ENCODE peak calls at places on chromosomes 1 and 21, in nine cellular contexts. One of them, this sample, is unnamed.

GRCh38 chr1:227543283-227544066 is 19.9 kb upstream of the ZNF678 start:
- DNase-seq in stomach: no peak
- DNase-seq in spleen: peak
- DNase-seq in breast epithelium: no peak
- DNase-seq in GM23338: no peak
- DNase-seq in vagina: no peak
- DNase-seq in prostate gland: no peak
- DNase-seq in HCT116: no peak
- DNase-seq in sigmoid colon: no peak
- DNase-seq in this sample: no peak

GRCh38 chr1:219027161-219027673 is 146.5 kb upstream of the LYPLAL1 start:
- DNase-seq in stomach: no peak
- DNase-seq in spleen: no peak
- DNase-seq in breast epithelium: no peak
- DNase-seq in GM23338: no peak
- DNase-seq in vagina: no peak
- DNase-seq in prostate gland: no peak
- DNase-seq in HCT116: no peak
- DNase-seq in sigmoid colon: no peak
- DNase-seq in this sample: no peak

GRCh38 chr1:160255761-160256300 is 6.5 kb downstream of the DCAF8 start:
- DNase-seq in stomach: no peak
- DNase-seq in spleen: no peak
- DNase-seq in breast epithelium: no peak
- DNase-seq in GM23338: no peak
- DNase-seq in vagina: no peak
- DNase-seq in prostate gland: no peak
- DNase-seq in HCT116: no peak
- DNase-seq in sigmoid colon: no peak
- DNase-seq in this sample: no peak

GRCh38 chr1:184753608-184754478 is 815 bp downstream of the EDEM3 start:
- DNase-seq in stomach: peak
- DNase-seq in spleen: peak
- DNase-seq in breast epithelium: peak
- DNase-seq in GM23338: peak
- DNase-seq in vagina: no peak
- DNase-seq in prostate gland: no peak
- DNase-seq in HCT116: no peak
- DNase-seq in sigmoid colon: peak
- DNase-seq in this sample: peak

GRCh38 chr1:21182181-21182711 is 5.5 kb upstream of the EIF4G3 start:
- DNase-seq in stomach: no peak
- DNase-seq in spleen: no peak
- DNase-seq in breast epithelium: no peak
- DNase-seq in GM23338: no peak
- DNase-seq in vagina: no peak
- DNase-seq in prostate gland: no peak
- DNase-seq in HCT116: no peak
- DNase-seq in sigmoid colon: no peak
- DNase-seq in this sample: no peak

GRCh38 chr1:78722947-78723346 is 73.3 kb downstream of the IFI44 start:
- DNase-seq in stomach: no peak
- DNase-seq in spleen: no peak
- DNase-seq in breast epithelium: no peak
- DNase-seq in GM23338: no peak
- DNase-seq in vagina: no peak
- DNase-seq in prostate gland: no peak
- DNase-seq in HCT116: no peak
- DNase-seq in sigmoid colon: no peak
- DNase-seq in this sample: no peak

GRCh38 chr21:15754640-15755039 is 24.9 kb downstream of the USP25 start:
- DNase-seq in stomach: no peak
- DNase-seq in spleen: no peak
- DNase-seq in breast epithelium: no peak
- DNase-seq in GM23338: no peak
- DNase-seq in vagina: no peak
- DNase-seq in prostate gland: no peak
- DNase-seq in HCT116: no peak
- DNase-seq in sigmoid colon: no peak
- DNase-seq in this sample: peak

GRCh38 chr21:31088196-31088751 is 50.0 kb upstream of the KRTAP19-8 start:
- DNase-seq in stomach: no peak
- DNase-seq in spleen: no peak
- DNase-seq in breast epithelium: no peak
- DNase-seq in GM23338: peak
- DNase-seq in vagina: no peak
- DNase-seq in prostate gland: no peak
- DNase-seq in HCT116: no peak
- DNase-seq in sigmoid colon: no peak
- DNase-seq in this sample: no peak

GRCh38 chr21:34824314-34824713 is 155.5 kb downstream of the CLIC6 start:
- DNase-seq in stomach: no peak
- DNase-seq in spleen: no peak
- DNase-seq in breast epithelium: no peak
- DNase-seq in GM23338: no peak
- DNase-seq in vagina: no peak
- DNase-seq in prostate gland: no peak
- DNase-seq in HCT116: no peak
- DNase-seq in sigmoid colon: no peak
- DNase-seq in this sample: no peak

GRCh38 chr1:46077669-46078068 is 54.8 kb downstream of the PIK3R3 start:
- DNase-seq in stomach: no peak
- DNase-seq in spleen: no peak
- DNase-seq in breast epithelium: no peak
- DNase-seq in GM23338: no peak
- DNase-seq in vagina: no peak
- DNase-seq in prostate gland: no peak
- DNase-seq in HCT116: no peak
- DNase-seq in sigmoid colon: no peak
- DNase-seq in this sample: no peak

GRCh38 chr1:247043406-247043805 is 35.2 kb downstream of the ZNF670 start:
- DNase-seq in stomach: no peak
- DNase-seq in spleen: no peak
- DNase-seq in breast epithelium: no peak
- DNase-seq in GM23338: no peak
- DNase-seq in vagina: no peak
- DNase-seq in prostate gland: no peak
- DNase-seq in HCT116: no peak
- DNase-seq in sigmoid colon: no peak
- DNase-seq in this sample: no peak

GRCh38 chr1:183871142-183871541 is 66.2 kb downstream of the RGL1 start:
- DNase-seq in stomach: no peak
- DNase-seq in spleen: no peak
- DNase-seq in breast epithelium: no peak
- DNase-seq in GM23338: no peak
- DNase-seq in vagina: no peak
- DNase-seq in prostate gland: no peak
- DNase-seq in HCT116: peak
- DNase-seq in sigmoid colon: no peak
- DNase-seq in this sample: peak

GRCh38 chr1:6468729-6469461 is 2.9 kb upstream of the TNFRSF25 start:
- DNase-seq in stomach: no peak
- DNase-seq in spleen: no peak
- DNase-seq in breast epithelium: no peak
- DNase-seq in GM23338: no peak
- DNase-seq in vagina: no peak
- DNase-seq in prostate gland: no peak
- DNase-seq in HCT116: no peak
- DNase-seq in sigmoid colon: no peak
- DNase-seq in this sample: no peak

GRCh38 chr1:53616511-53616910 is 122.5 kb downstream of the GLIS1 start:
- DNase-seq in stomach: peak
- DNase-seq in spleen: peak
- DNase-seq in breast epithelium: no peak
- DNase-seq in GM23338: no peak
- DNase-seq in vagina: peak
- DNase-seq in prostate gland: no peak
- DNase-seq in HCT116: no peak
- DNase-seq in sigmoid colon: peak
- DNase-seq in this sample: no peak

GRCh38 chr1:60865146-60865545 is 217.2 kb upstream of the NFIA start:
- DNase-seq in stomach: no peak
- DNase-seq in spleen: no peak
- DNase-seq in breast epithelium: no peak
- DNase-seq in GM23338: no peak
- DNase-seq in vagina: no peak
- DNase-seq in prostate gland: no peak
- DNase-seq in HCT116: no peak
- DNase-seq in sigmoid colon: no peak
- DNase-seq in this sample: no peak

GRCh38 chr1:65021792-65022191 is 55.4 kb upstream of the JAK1 start:
- DNase-seq in stomach: no peak
- DNase-seq in spleen: no peak
- DNase-seq in breast epithelium: no peak
- DNase-seq in GM23338: no peak
- DNase-seq in vagina: no peak
- DNase-seq in prostate gland: no peak
- DNase-seq in HCT116: no peak
- DNase-seq in sigmoid colon: no peak
- DNase-seq in this sample: peak

GRCh38 chr1:65235867-65236805 is 73.2 kb upstream of the DNAJC6 start:
- DNase-seq in stomach: no peak
- DNase-seq in spleen: no peak
- DNase-seq in breast epithelium: no peak
- DNase-seq in GM23338: peak
- DNase-seq in vagina: no peak
- DNase-seq in prostate gland: no peak
- DNase-seq in HCT116: peak
- DNase-seq in sigmoid colon: no peak
- DNase-seq in this sample: peak

GRCh38 chr1:91778964-91779363 is 107.0 kb downstream of the TGFBR3 start:
- DNase-seq in stomach: no peak
- DNase-seq in spleen: no peak
- DNase-seq in breast epithelium: no peak
- DNase-seq in GM23338: no peak
- DNase-seq in vagina: no peak
- DNase-seq in prostate gland: no peak
- DNase-seq in HCT116: no peak
- DNase-seq in sigmoid colon: no peak
- DNase-seq in this sample: no peak
- TF ChIP-seq POLR2AphosphoS5 in stomach: no peak
- TF ChIP-seq POLR2AphosphoS5 in spleen: no peak
- TF ChIP-seq POLR2AphosphoS5 in breast epithelium: no peak
- TF ChIP-seq POLR2AphosphoS5 in GM23338: no peak
- TF ChIP-seq POLR2AphosphoS5 in vagina: no peak
- TF ChIP-seq POLR2AphosphoS5 in prostate gland: no peak
- TF ChIP-seq POLR2AphosphoS5 in HCT116: no peak
- TF ChIP-seq POLR2AphosphoS5 in sigmoid colon: no peak
- TF ChIP-seq POLR2AphosphoS5 in this sample: no peak

DNA sequence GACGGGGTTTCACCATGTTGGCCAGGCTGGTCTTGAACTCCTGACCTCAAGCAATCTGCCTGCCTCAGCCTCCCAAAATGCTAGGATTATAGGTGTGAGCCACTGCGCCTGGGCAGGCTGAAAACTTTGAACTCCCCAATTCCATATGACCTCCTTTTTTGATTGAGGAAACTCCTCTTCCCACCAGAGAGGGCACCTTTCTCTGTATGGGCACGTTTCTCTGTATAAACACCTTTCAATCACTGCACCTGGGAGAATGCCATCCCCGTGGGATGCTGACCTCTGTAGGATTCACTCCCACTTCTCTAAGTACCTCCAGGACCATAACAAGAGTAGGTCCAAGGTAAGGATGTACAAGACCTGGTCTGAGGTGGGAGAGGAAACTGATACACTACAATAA is 9.7 kb upstream of the TEDDM1 start:
- DNase-seq in stomach: no peak
- DNase-seq in spleen: no peak
- DNase-seq in breast epithelium: no peak
- DNase-seq in GM23338: no peak
- DNase-seq in vagina: no peak
- DNase-seq in prostate gland: no peak
- DNase-seq in HCT116: no peak
- DNase-seq in sigmoid colon: no peak
- DNase-seq in this sample: no peak
- TF ChIP-seq CTCF in stomach: no peak
- TF ChIP-seq CTCF in spleen: no peak
- TF ChIP-seq CTCF in breast epithelium: no peak
- TF ChIP-seq CTCF in GM23338: peak
- TF ChIP-seq CTCF in vagina: no peak
- TF ChIP-seq CTCF in prostate gland: no peak
- TF ChIP-seq CTCF in HCT116: peak
- TF ChIP-seq CTCF in sigmoid colon: no peak
- TF ChIP-seq CTCF in this sample: no peak

DNA sequence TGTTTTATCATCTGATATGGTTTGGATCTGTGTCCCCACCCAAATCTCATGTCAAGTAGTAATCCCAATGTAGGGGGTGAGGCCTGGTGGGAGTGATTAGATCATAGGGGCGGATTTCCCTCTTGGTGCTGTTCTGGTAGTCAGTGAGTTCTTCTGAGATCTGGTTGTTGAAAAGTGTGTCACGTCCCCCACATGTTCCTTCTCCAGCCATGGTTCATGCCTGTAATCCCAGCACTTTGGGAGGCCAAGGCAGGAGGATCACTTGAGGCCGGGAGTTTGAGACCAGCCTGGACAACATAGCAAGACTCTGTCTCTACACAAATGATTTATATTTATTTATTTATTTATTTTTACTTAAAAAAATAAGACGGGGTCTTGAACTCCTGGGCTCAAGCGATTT is 30.8 kb upstream of the EDARADD start:
- DNase-seq in stomach: no peak
- DNase-seq in spleen: no peak
- DNase-seq in breast epithelium: no peak
- DNase-seq in GM23338: no peak
- DNase-seq in vagina: no peak
- DNase-seq in prostate gland: no peak
- DNase-seq in HCT116: no peak
- DNase-seq in sigmoid colon: no peak
- DNase-seq in this sample: no peak
- TF ChIP-seq POLR2AphosphoS5 in stomach: no peak
- TF ChIP-seq POLR2AphosphoS5 in spleen: no peak
- TF ChIP-seq POLR2AphosphoS5 in breast epithelium: no peak
- TF ChIP-seq POLR2AphosphoS5 in GM23338: no peak
- TF ChIP-seq POLR2AphosphoS5 in vagina: no peak
- TF ChIP-seq POLR2AphosphoS5 in prostate gland: no peak
- TF ChIP-seq POLR2AphosphoS5 in HCT116: no peak
- TF ChIP-seq POLR2AphosphoS5 in sigmoid colon: no peak
- TF ChIP-seq POLR2AphosphoS5 in this sample: no peak

DNA sequence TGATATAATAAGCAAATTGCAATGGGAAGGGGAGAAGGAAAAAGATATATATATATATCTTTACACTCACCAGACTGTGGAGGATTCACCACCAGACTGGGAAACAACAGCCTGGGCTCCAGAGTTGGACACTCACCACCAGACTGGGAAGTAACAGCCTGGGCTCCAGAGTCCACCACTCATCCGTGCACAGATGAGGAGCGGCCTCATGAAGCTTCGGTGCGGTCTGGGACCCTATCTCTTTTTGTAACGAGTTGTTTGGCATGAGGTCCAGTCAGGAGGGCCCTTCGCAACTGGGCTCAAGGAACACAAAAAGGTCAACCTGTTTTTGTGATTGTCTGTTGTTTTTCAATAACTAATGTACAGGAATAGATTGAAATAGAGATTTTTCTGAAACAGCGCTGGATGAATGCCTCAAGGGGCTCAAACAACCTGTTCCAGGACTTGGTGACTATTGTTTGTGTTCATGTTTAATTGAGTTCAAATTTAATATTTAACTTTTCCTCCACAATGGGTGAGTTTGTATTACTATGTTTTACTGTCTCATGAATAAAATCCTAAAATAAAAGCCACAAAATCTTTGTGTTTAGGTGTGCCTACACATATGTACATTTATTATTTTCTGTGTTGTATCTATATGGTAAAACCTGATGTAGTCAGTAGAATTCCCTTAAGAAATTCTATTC is 40.1 kb downstream of the S100A10 start:
- DNase-seq in stomach: no peak
- DNase-seq in spleen: no peak
- DNase-seq in breast epithelium: no peak
- DNase-seq in GM23338: no peak
- DNase-seq in vagina: no peak
- DNase-seq in prostate gland: no peak
- DNase-seq in HCT116: no peak
- DNase-seq in sigmoid colon: no peak
- DNase-seq in this sample: no peak
- TF ChIP-seq CTCF in stomach: no peak
- TF ChIP-seq CTCF in spleen: no peak
- TF ChIP-seq CTCF in breast epithelium: no peak
- TF ChIP-seq CTCF in GM23338: no peak
- TF ChIP-seq CTCF in vagina: no peak
- TF ChIP-seq CTCF in prostate gland: no peak
- TF ChIP-seq CTCF in HCT116: no peak
- TF ChIP-seq CTCF in sigmoid colon: no peak
- TF ChIP-seq CTCF in this sample: no peak